ENCODE peak calls at places on chromosomes 3 and 15, in seven cellular contexts. H is NCI-H460, O is NCI-H187, Z is left colon, K is HS-27A, S is GM23248, Y is T-helper 1 cell. F is an unnamed sample.

GRCh38 chr15:84668221-84668982 is 10.4 kb upstream of the NMB start:
- DNase-seq in K (no peak), H (no peak), Z (no peak), O (no peak), S (no peak), Y (no peak), F (no peak)

GRCh38 chr15:34644061-34644460 is 60.6 kb upstream of the GOLGA8B start:
- DNase-seq in Z (no peak), O (no peak), H (no peak), S (peak), K (peak), Y (no peak), F (peak)

GRCh38 chr3:172524611-172525010 is 1.4 kb upstream of the TNFSF10 start:
- DNase-seq in O (no peak), K (peak), S (peak), H (no peak), Y (no peak), Z (no peak), F (no peak)

GRCh38 chr15:94234300-94234699 is 2.9 kb downstream of the MCTP2 start:
- DNase-seq in H (no peak), O (no peak), Y (no peak), S (no peak), K (no peak), Z (no peak), F (no peak)

GRCh38 chr15:35618260-35619188 is 72.6 kb upstream of the DPH6 start:
- DNase-seq in K (no peak), Z (no peak), Y (no peak), O (no peak), H (no peak), S (peak), F (peak)

GRCh38 chr3:107236661-107237375 is 140.4 kb upstream of the CCDC54 start:
- DNase-seq in Y (no peak), S (no peak), Z (no peak), O (no peak), K (no peak), H (no peak), F (no peak)

GRCh38 chr3:83715307-83715706 is 1243.5 kb upstream of the CADM2 start:
- DNase-seq in Z (no peak), H (no peak), O (no peak), Y (no peak), S (no peak), K (no peak), F (no peak)

GRCh38 chr15:31304736-31305365 is 21.8 kb upstream of the KLF13 start:
- DNase-seq in H (no peak), Y (no peak), O (no peak), Z (no peak), S (peak), K (no peak), F (no peak)

F was measured in fibroblast of lung.